ENCODE peak calls at places on chromosomes 11 and 22, in seven cellular contexts. Z, K, B, G, E, T and H are unnamed samples.

GRCh38 chr11:76408171-76408965 is 27.2 kb downstream of the GVQW3 start:
- DNase-seq in Z (no peak), K (no peak), B (no peak), G (no peak), E (no peak), T (no peak), H (no peak)

GRCh38 chr11:12157241-12157661 is 46.9 kb downstream of the MICAL2 start:
- DNase-seq in Z (no peak), K (no peak), B (peak; percentile 84), G (no peak), E (no peak), T (no peak), H (peak; percentile 69)

GRCh38 chr22:38153821-38154562 is 27.6 kb downstream of the PLA2G6 start:
- DNase-seq in Z (peak; percentile 42), K (no peak), B (no peak), G (no peak), E (no peak), T (no peak), H (no peak)

GRCh38 chr11:128691802-128692749 is 1.8 kb upstream of the FLI1 start:
- DNase-seq in Z (peak; percentile 75), K (no peak), B (no peak), G (no peak), E (no peak), T (peak; percentile 28), H (no peak)

GRCh38 chr11:107689317-107690202 is 22.3 kb downstream of the SLN start:
- DNase-seq in Z (no peak), K (peak; percentile 83), B (peak; percentile 79), G (peak; percentile 64), E (peak; percentile 64), T (peak; percentile 58), H (peak; percentile 49)

GRCh38 chr11:128039140-128040021 is 548.0 kb downstream of the ETS1 start:
- DNase-seq in Z (peak; percentile 78), K (peak; percentile 86), B (peak; percentile 88), G (no peak), E (peak; percentile 30), T (peak; percentile 45), H (peak; percentile 83)

GRCh38 chr22:23196165-23196564 is 15.9 kb downstream of the BCR start:
- DNase-seq in Z (peak; percentile 35), K (no peak), B (no peak), G (no peak), E (no peak), T (no peak), H (no peak)

GRCh38 chr22:17797721-17798559 is 23.7 kb upstream of the BID start:
- DNase-seq in Z (no peak), K (no peak), B (no peak), G (no peak), E (no peak), T (peak; percentile 80), H (no peak)

GRCh38 chr22:19223110-19223509 is 44.6 kb upstream of the SLC25A1 start:
- DNase-seq in Z (no peak), K (no peak), B (no peak), G (no peak), E (no peak), T (no peak), H (no peak)

GRCh38 chr22:50303848-50304527 is 3.5 kb downstream of the PLXNB2 start:
- DNase-seq in Z (peak; percentile 91), K (peak; percentile 70), B (no peak), G (no peak), E (no peak), T (peak; percentile 61), H (peak; percentile 21)

GRCh38 chr22:27420186-27420816 is 381.3 kb downstream of the MN1 start:
- DNase-seq in Z (no peak), K (no peak), B (peak; percentile 46), G (no peak), E (no peak), T (no peak), H (no peak)

GRCh38 chr22:50438305-50439275 is 36.2 kb downstream of the SBF1 start:
- DNase-seq in Z (peak; percentile 73), K (no peak), B (no peak), G (no peak), E (no peak), T (no peak), H (no peak)

GRCh38 chr22:27273386-27273785 is 528.2 kb downstream of the MN1 start:
- DNase-seq in Z (no peak), K (no peak), B (no peak), G (no peak), E (no peak), T (no peak), H (no peak)

GRCh38 chr11:63951779-63952536 is 13.2 kb downstream of the NAA40 start:
- DNase-seq in Z (no peak), K (no peak), B (peak; percentile 31), G (no peak), E (no peak), T (no peak), H (no peak)

GRCh38 chr22:20021196-20022181 is 579 bp downstream of the TANGO2 start:
- DNase-seq in Z (peak; percentile 83), K (peak; percentile 85), B (no peak), G (no peak), E (no peak), T (peak; percentile 34), H (peak; percentile 73)

GRCh38 chr22:28019360-28019759 is 100.3 kb upstream of the PITPNB start:
- DNase-seq in Z (peak; percentile 59), K (peak; percentile 19), B (no peak), G (peak; percentile 33), E (no peak), T (no peak), H (peak; percentile 25)

GRCh38 chr11:127789887-127790286 is 789.3 kb upstream of the KIRREL3 start:
- DNase-seq in Z (no peak), K (no peak), B (no peak), G (no peak), E (peak; percentile 11), T (no peak), H (no peak)

GRCh38 chr11:12674936-12675696 is 895 bp downstream of the TEAD1 start:
- DNase-seq in Z (peak; percentile 79), K (peak; percentile 35), B (no peak), G (peak; percentile 79), E (no peak), T (no peak), H (no peak)

GRCh38 chr11:107018274-107018901 is at the start of gene GUCY1A2:
- DNase-seq in Z (peak; percentile 82), K (no peak), B (peak; percentile 5), G (peak; percentile 62), E (no peak), T (no peak), H (no peak)

GRCh38 chr11:1682225-1682901 is 14.6 kb upstream of the KRTAP5-6 start:
- DNase-seq in Z (no peak), K (no peak), B (no peak), G (no peak), E (no peak), T (no peak), H (no peak)

GRCh38 chr22:41237036-41237706 is 3.6 kb downstream of the CHADL start:
- DNase-seq in Z (no peak), K (no peak), B (no peak), G (peak; percentile 62), E (no peak), T (no peak), H (no peak)
- TF ChIP-seq CTCF in Z (no peak), K (no peak), B (no peak), G (no peak), E (no peak), T (no peak), H (no peak)

GRCh38 chr22:33130473-33130872 is 72.3 kb upstream of the SYN3 start:
- DNase-seq in Z (no peak), K (no peak), B (no peak), G (no peak), E (no peak), T (no peak), H (no peak)

GRCh38 chr22:33124471-33124870 is 66.3 kb upstream of the SYN3 start:
- DNase-seq in Z (no peak), K (no peak), B (no peak), G (no peak), E (no peak), T (no peak), H (no peak)

GRCh38 chr22:33129621-33130020 is 71.4 kb upstream of the SYN3 start:
- DNase-seq in Z (no peak), K (no peak), B (no peak), G (no peak), E (no peak), T (no peak), H (no peak)

DNA sequence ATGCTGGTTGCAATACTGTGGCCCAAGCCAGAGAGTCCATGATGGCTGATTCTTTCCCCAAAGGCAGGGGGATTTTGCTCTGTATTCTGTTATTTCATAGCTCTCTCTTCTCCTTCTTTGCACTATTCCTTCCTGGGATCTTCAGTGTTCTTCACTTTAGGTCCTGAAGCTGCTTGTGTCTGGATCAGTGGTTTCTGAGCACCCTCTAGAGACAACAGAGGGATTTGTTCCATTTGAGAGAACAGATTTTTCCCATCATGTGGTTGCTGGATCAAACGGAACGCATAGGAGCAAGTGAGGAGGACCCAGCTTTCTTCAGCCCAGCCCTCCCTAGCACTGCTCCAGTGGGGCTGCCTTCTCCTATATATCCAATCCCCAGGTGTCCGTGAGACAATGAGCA is 68.7 kb upstream of the SYN3 start:
- DNase-seq in Z (no peak), K (no peak), B (peak; percentile 1), G (no peak), E (peak; percentile 16), T (no peak), H (no peak)
- TF ChIP-seq CTCF in Z (no peak), K (no peak), B (no peak), G (no peak), E (no peak), T (no peak), H (no peak)

DNA sequence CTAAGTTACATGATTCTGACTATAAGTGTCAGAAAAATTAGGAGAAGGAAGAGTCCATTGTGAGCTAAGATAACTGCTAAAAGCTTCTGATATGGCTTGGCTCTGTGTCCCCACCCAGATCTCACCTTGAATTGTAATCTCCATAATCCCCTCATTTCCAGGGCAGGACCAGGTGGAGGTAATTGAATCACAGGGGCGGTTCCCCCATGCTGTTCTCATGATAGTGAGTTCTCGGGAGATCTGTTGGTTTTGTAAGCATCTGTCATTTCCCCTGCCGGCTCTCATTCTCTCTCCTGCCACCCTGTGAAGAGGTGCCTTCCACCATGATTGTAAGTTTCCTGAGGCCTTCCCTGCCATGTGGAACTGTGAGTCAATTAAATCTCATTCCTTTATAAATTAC is 230.2 kb downstream of the OPCML start:
- DNase-seq in Z (no peak), K (no peak), B (no peak), G (no peak), E (no peak), T (no peak), H (no peak)
- TF ChIP-seq CTCF in Z (no peak), K (no peak), B (no peak), G (no peak), E (no peak), T (no peak), H (no peak)

DNA sequence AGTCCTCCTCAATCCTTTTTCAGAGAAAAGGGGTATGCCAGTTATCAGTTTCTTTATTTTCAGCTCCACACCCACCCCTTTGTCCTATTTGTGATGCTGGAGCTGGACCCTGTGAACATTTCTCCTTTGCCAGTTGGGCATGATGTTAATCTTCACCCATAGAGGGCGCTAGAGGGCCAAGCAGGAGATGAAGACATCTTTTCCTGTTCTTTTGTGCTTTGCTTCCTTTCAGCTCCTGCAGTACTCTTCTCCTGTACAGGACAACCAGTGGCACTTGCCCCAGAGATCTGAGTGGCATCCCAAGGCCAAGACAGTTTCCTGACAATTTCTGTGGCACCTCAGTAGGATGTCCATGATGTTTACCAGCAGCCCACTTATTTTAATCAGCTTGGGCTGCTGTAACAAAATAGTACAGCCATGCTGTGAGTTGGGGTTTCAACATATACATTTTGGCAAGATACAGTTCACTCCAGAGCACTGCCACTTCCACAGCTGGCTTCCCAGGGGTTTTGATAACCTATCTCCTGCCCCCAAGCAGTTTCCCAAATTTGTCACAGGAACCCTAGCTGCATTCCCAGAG is 4.6 kb downstream of the SAA2 start:
- DNase-seq in Z (no peak), K (peak; percentile 42), B (peak; percentile 88), G (no peak), E (peak; percentile 46), T (peak; percentile 84), H (peak; percentile 67)
- TF ChIP-seq CTCF in Z (peak; percentile 69), K (peak; percentile 51), B (peak; percentile 96), G (peak; percentile 69), E (peak; percentile 83), T (peak; percentile 90), H (peak; percentile 95)